ENCODE peak calls at places on chromosomes 5 and 9, in eight cellular contexts. Q is stimulated activated CD4-positive, alpha-beta T cell treated with anti-CD3 and anti-CD28 coated beads, TNF-alpha, amount 100 ng/mL, for 1 hour; E is dermis microvascular lymphatic vessel endothelial cell; O is colonic mucosa; Z is RKO; W is A673; I is foreskin keratinocyte; J is activated gamma-delta T cell treated with anti-CD3 and anti-CD28 coated beads, Interleukin-2, amount 50 U/mL, for 16 hours. G is an unnamed sample.

GRCh38 chr9:134707031-134707680 is 65.6 kb downstream of the COL5A1 start:
- DNase-seq in Q (no peak), E (no peak), O (peak; percentile 68), Z (no peak), W (peak; percentile 68), I (no peak), J (no peak), G (peak; percentile 85)

GRCh38 chr9:115211413-115212204 is 93.7 kb upstream of the TNC start:
- DNase-seq in Q (no peak), E (no peak), O (no peak), Z (no peak), W (no peak), I (no peak), J (no peak), G (peak; percentile 86)

GRCh38 chr5:38497946-38498345 is 58.5 kb downstream of the LIFR start:
- DNase-seq in Q (no peak), E (no peak), O (no peak), Z (peak; percentile 8), W (peak; percentile 34), I (no peak), J (no peak), G (peak; percentile 54)

GRCh38 chr5:143140492-143141231 is 262.8 kb downstream of the NR3C1 start:
- DNase-seq in Q (no peak), E (no peak), O (peak; percentile 68), Z (no peak), W (no peak), I (no peak), J (no peak), G (peak; percentile 52)

GRCh38 chr9:69916950-69917349 is 96.3 kb downstream of the CFAP95 start:
- DNase-seq in Q (no peak), E (no peak), O (no peak), Z (peak; percentile 34), W (no peak), I (no peak), J (no peak), G (no peak)

GRCh38 chr9:93182572-93182971 is 1.4 kb upstream of the WNK2 start:
- DNase-seq in Q (no peak), E (no peak), O (peak; percentile 50), Z (no peak), W (no peak), I (no peak), J (no peak), G (no peak)

GRCh38 chr5:146400206-146400605 is 46.9 kb upstream of the TCERG1 start:
- DNase-seq in Q (no peak), E (no peak), O (no peak), Z (no peak), W (no peak), I (no peak), J (no peak), G (no peak)

GRCh38 chr5:150309101-150309897 is 6.6 kb upstream of the ARSI start:
- DNase-seq in Q (no peak), E (no peak), O (no peak), Z (no peak), W (no peak), I (no peak), J (no peak), G (no peak)

GRCh38 chr5:126600631-126601511 is at the start of gene PHAX:
- DNase-seq in Q (peak; percentile 61), E (peak; percentile 46), O (peak; percentile 85), Z (peak; percentile 86), W (peak; percentile 86), I (peak; percentile 54), J (peak; percentile 60), G (peak; percentile 69)

GRCh38 chr5:151155777-151156731 is 1.5 kb downstream of the ANXA6 start:
- DNase-seq in Q (no peak), E (no peak), O (no peak), Z (peak; percentile 30), W (peak; percentile 34), I (no peak), J (no peak), G (peak; percentile 85)

GRCh38 chr5:153562189-153562588 is 71.7 kb downstream of the GRIA1 start:
- DNase-seq in Q (no peak), E (no peak), O (no peak), Z (peak; percentile 13), W (no peak), I (peak; percentile 87), J (no peak), G (peak; percentile 59)

GRCh38 chr9:136890661-136891060 is 4.3 kb downstream of the TRAF2 start:
- DNase-seq in Q (no peak), E (no peak), O (no peak), Z (no peak), W (no peak), I (no peak), J (no peak), G (no peak)

GRCh38 chr9:2459756-2460155 is 161.8 kb upstream of the VLDLR start:
- DNase-seq in Q (no peak), E (no peak), O (no peak), Z (no peak), W (no peak), I (no peak), J (no peak), G (no peak)

GRCh38 chr9:72585737-72586136 is 64.3 kb downstream of the TMC1 start:
- DNase-seq in Q (no peak), E (no peak), O (no peak), Z (no peak), W (no peak), I (no peak), J (no peak), G (peak; percentile 51)

GRCh38 chr5:170791325-170791954 is 7.9 kb downstream of the GABRP start:
- DNase-seq in Q (no peak), E (peak; percentile 71), O (peak; percentile 70), Z (peak; percentile 60), W (peak; percentile 27), I (peak; percentile 16), J (no peak), G (peak; percentile 66)

GRCh38 chr9:127640908-127641545 is 28.9 kb downstream of the STXBP1 start:
- DNase-seq in Q (no peak), E (no peak), O (no peak), Z (no peak), W (no peak), I (no peak), J (no peak), G (no peak)

GRCh38 chr5:127864511-127864910 is 161.3 kb downstream of the CCDC192 start:
- DNase-seq in Q (no peak), E (no peak), O (no peak), Z (no peak), W (no peak), I (peak; percentile 43), J (no peak), G (no peak)

GRCh38 chr9:125476645-125477044 is 215.0 kb downstream of the GAPVD1 start:
- DNase-seq in Q (no peak), E (no peak), O (no peak), Z (no peak), W (no peak), I (no peak), J (no peak), G (no peak)

GRCh38 chr5:34503379-34504346 is 152.5 kb upstream of the RAI14 start:
- DNase-seq in Q (no peak), E (peak; percentile 34), O (no peak), Z (no peak), W (no peak), I (no peak), J (no peak), G (no peak)

GRCh38 chr9:101062686-101063085 is 34.2 kb downstream of the PLPPR1 start:
- DNase-seq in Q (no peak), E (no peak), O (no peak), Z (no peak), W (no peak), I (no peak), J (no peak), G (no peak)

GRCh38 chr5:177147239-177147638 is 13.7 kb downstream of the NSD1 start:
- DNase-seq in Q (no peak), E (no peak), O (no peak), Z (no peak), W (no peak), I (no peak), J (no peak), G (peak; percentile 23)

GRCh38 chr5:57725628-57726504 is 243.3 kb upstream of the ACTBL2 start:
- DNase-seq in Q (no peak), E (no peak), O (no peak), Z (no peak), W (no peak), I (no peak), J (no peak), G (no peak)

G was measured in amniotic epithelial cell.